ENCODE peak calls at places on chromosome 14, in seven cellular contexts. One of them, this sample, is unnamed.

GRCh38 chr14:80208426-80208950 is 2.8 kb downstream of the DIO2 start:
- DNase-seq in H54: no peak
- DNase-seq in HT1080: no peak
- DNase-seq in choroid plexus epithelial cell: no peak
- DNase-seq in NCI-H1105 treated with DMSO at 0.1 percent for 48 hours: no peak
- DNase-seq in T-helper 17 cell: no peak
- DNase-seq in GM18507: no peak
- DNase-seq in this sample: peak; percentile 27

GRCh38 chr14:31194095-31194494 is 13.5 kb downstream of the HECTD1 start:
- DNase-seq in choroid plexus epithelial cell: peak; percentile 37
- DNase-seq in GM18507: no peak
- DNase-seq in T-helper 17 cell: no peak
- DNase-seq in NCI-H1105 treated with DMSO at 0.1 percent for 48 hours: no peak
- DNase-seq in H54: no peak
- DNase-seq in HT1080: no peak
- DNase-seq in this sample: no peak

GRCh38 chr14:40204441-40205175 is 772.4 kb upstream of the FBXO33 start:
- DNase-seq in HT1080: no peak
- DNase-seq in GM18507: no peak
- DNase-seq in NCI-H1105 treated with DMSO at 0.1 percent for 48 hours: no peak
- DNase-seq in choroid plexus epithelial cell: no peak
- DNase-seq in T-helper 17 cell: no peak
- DNase-seq in H54: no peak
- DNase-seq in this sample: no peak

GRCh38 chr14:103495854-103496253 is 26.8 kb downstream of the CKB start:
- DNase-seq in choroid plexus epithelial cell: no peak
- DNase-seq in HT1080: no peak
- DNase-seq in H54: no peak
- DNase-seq in GM18507: no peak
- DNase-seq in NCI-H1105 treated with DMSO at 0.1 percent for 48 hours: no peak
- DNase-seq in T-helper 17 cell: no peak
- DNase-seq in this sample: no peak

GRCh38 chr14:25349269-25349668 is 299.3 kb upstream of the STXBP6 start:
- DNase-seq in choroid plexus epithelial cell: no peak
- DNase-seq in GM18507: no peak
- DNase-seq in T-helper 17 cell: no peak
- DNase-seq in NCI-H1105 treated with DMSO at 0.1 percent for 48 hours: no peak
- DNase-seq in HT1080: peak; percentile 13
- DNase-seq in H54: no peak
- DNase-seq in this sample: no peak

GRCh38 chr14:100474176-100474575 is 113.0 kb downstream of the BEGAIN start:
- DNase-seq in H54: no peak
- DNase-seq in NCI-H1105 treated with DMSO at 0.1 percent for 48 hours: peak; percentile 87
- DNase-seq in HT1080: no peak
- DNase-seq in GM18507: no peak
- DNase-seq in T-helper 17 cell: no peak
- DNase-seq in choroid plexus epithelial cell: no peak
- DNase-seq in this sample: no peak

GRCh38 chr14:59482471-59483331 is 1.5 kb downstream of the L3HYPDH start:
- DNase-seq in GM18507: no peak
- DNase-seq in NCI-H1105 treated with DMSO at 0.1 percent for 48 hours: peak; percentile 44
- DNase-seq in H54: peak; percentile 32
- DNase-seq in choroid plexus epithelial cell: peak; percentile 86
- DNase-seq in HT1080: peak; percentile 83
- DNase-seq in T-helper 17 cell: no peak
- DNase-seq in this sample: peak; percentile 88

GRCh38 chr14:89493877-89494634 is 77.0 kb upstream of the FOXN3 start:
- DNase-seq in NCI-H1105 treated with DMSO at 0.1 percent for 48 hours: no peak
- DNase-seq in HT1080: no peak
- DNase-seq in GM18507: peak; percentile 20
- DNase-seq in H54: no peak
- DNase-seq in choroid plexus epithelial cell: no peak
- DNase-seq in T-helper 17 cell: no peak
- DNase-seq in this sample: no peak

GRCh38 chr14:104267895-104268294 is 129.5 kb downstream of the KIF26A start:
- DNase-seq in HT1080: no peak
- DNase-seq in NCI-H1105 treated with DMSO at 0.1 percent for 48 hours: no peak
- DNase-seq in T-helper 17 cell: no peak
- DNase-seq in H54: no peak
- DNase-seq in GM18507: no peak
- DNase-seq in choroid plexus epithelial cell: no peak
- DNase-seq in this sample: no peak

GRCh38 chr14:33884916-33885315 is 66.0 kb downstream of the EGLN3 start:
- DNase-seq in T-helper 17 cell: no peak
- DNase-seq in HT1080: no peak
- DNase-seq in NCI-H1105 treated with DMSO at 0.1 percent for 48 hours: no peak
- DNase-seq in choroid plexus epithelial cell: no peak
- DNase-seq in H54: no peak
- DNase-seq in GM18507: no peak
- DNase-seq in this sample: no peak

GRCh38 chr14:22334275-22334577 is 254.8 kb downstream of the DAD1 start:
- DNase-seq in GM18507: no peak
- DNase-seq in HT1080: no peak
- DNase-seq in choroid plexus epithelial cell: no peak
- DNase-seq in NCI-H1105 treated with DMSO at 0.1 percent for 48 hours: no peak
- DNase-seq in H54: no peak
- DNase-seq in T-helper 17 cell: no peak
- DNase-seq in this sample: no peak

GRCh38 chr14:33676135-33676566 is 274.7 kb downstream of the EGLN3 start:
- DNase-seq in HT1080: peak; percentile 61
- DNase-seq in GM18507: peak; percentile 4
- DNase-seq in NCI-H1105 treated with DMSO at 0.1 percent for 48 hours: peak; percentile 35
- DNase-seq in H54: peak; percentile 35
- DNase-seq in choroid plexus epithelial cell: peak; percentile 81
- DNase-seq in T-helper 17 cell: no peak
- DNase-seq in this sample: peak; percentile 87

GRCh38 chr14:64953661-64954060 is 11.1 kb upstream of the GPX2 start:
- DNase-seq in choroid plexus epithelial cell: no peak
- DNase-seq in GM18507: no peak
- DNase-seq in H54: no peak
- DNase-seq in NCI-H1105 treated with DMSO at 0.1 percent for 48 hours: no peak
- DNase-seq in HT1080: no peak
- DNase-seq in T-helper 17 cell: no peak
- DNase-seq in this sample: no peak

GRCh38 chr14:86346818-86347384 is 817.0 kb downstream of the FLRT2 start:
- DNase-seq in HT1080: peak; percentile 6
- DNase-seq in GM18507: no peak
- DNase-seq in NCI-H1105 treated with DMSO at 0.1 percent for 48 hours: no peak
- DNase-seq in choroid plexus epithelial cell: no peak
- DNase-seq in T-helper 17 cell: no peak
- DNase-seq in H54: no peak
- DNase-seq in this sample: no peak

GRCh38 chr14:94677747-94678146 is 65.6 kb downstream of the SERPINA3 start:
- DNase-seq in H54: no peak
- DNase-seq in T-helper 17 cell: no peak
- DNase-seq in NCI-H1105 treated with DMSO at 0.1 percent for 48 hours: no peak
- DNase-seq in GM18507: no peak
- DNase-seq in HT1080: no peak
- DNase-seq in choroid plexus epithelial cell: no peak
- DNase-seq in this sample: no peak

GRCh38 chr14:60686865-60687264 is 37.3 kb downstream of the SIX4 start:
- DNase-seq in GM18507: no peak
- DNase-seq in H54: no peak
- DNase-seq in HT1080: no peak
- DNase-seq in NCI-H1105 treated with DMSO at 0.1 percent for 48 hours: no peak
- DNase-seq in choroid plexus epithelial cell: no peak
- DNase-seq in T-helper 17 cell: no peak
- DNase-seq in this sample: no peak

GRCh38 chr14:89455412-89455811 is 38.4 kb upstream of the FOXN3 start:
- DNase-seq in GM18507: no peak
- DNase-seq in choroid plexus epithelial cell: no peak
- DNase-seq in NCI-H1105 treated with DMSO at 0.1 percent for 48 hours: no peak
- DNase-seq in HT1080: no peak
- DNase-seq in H54: no peak
- DNase-seq in T-helper 17 cell: no peak
- DNase-seq in this sample: no peak

GRCh38 chr14:69149461-69150244 is 3.3 kb downstream of the DCAF5 start:
- DNase-seq in H54: no peak
- DNase-seq in HT1080: no peak
- DNase-seq in T-helper 17 cell: no peak
- DNase-seq in NCI-H1105 treated with DMSO at 0.1 percent for 48 hours: no peak
- DNase-seq in GM18507: no peak
- DNase-seq in choroid plexus epithelial cell: no peak
- DNase-seq in this sample: no peak

GRCh38 chr14:67644428-67644827 is 24.7 kb downstream of the ARG2 start:
- DNase-seq in GM18507: no peak
- DNase-seq in HT1080: no peak
- DNase-seq in T-helper 17 cell: no peak
- DNase-seq in NCI-H1105 treated with DMSO at 0.1 percent for 48 hours: no peak
- DNase-seq in choroid plexus epithelial cell: peak; percentile 67
- DNase-seq in H54: no peak
- DNase-seq in this sample: no peak

GRCh38 chr14:69845787-69846186 is 33.4 kb upstream of the SMOC1 start:
- DNase-seq in H54: no peak
- DNase-seq in choroid plexus epithelial cell: peak; percentile 13
- DNase-seq in NCI-H1105 treated with DMSO at 0.1 percent for 48 hours: no peak
- DNase-seq in GM18507: no peak
- DNase-seq in T-helper 17 cell: no peak
- DNase-seq in HT1080: peak; percentile 58
- DNase-seq in this sample: peak; percentile 70

GRCh38 chr14:74019743-74020142 is 594 bp downstream of the BBOF1 start:
- DNase-seq in GM18507: no peak
- DNase-seq in HT1080: no peak
- DNase-seq in NCI-H1105 treated with DMSO at 0.1 percent for 48 hours: no peak
- DNase-seq in H54: no peak
- DNase-seq in T-helper 17 cell: no peak
- DNase-seq in choroid plexus epithelial cell: peak; percentile 76
- DNase-seq in this sample: no peak

GRCh38 chr14:24982472-24983155 is 67.3 kb downstream of the STXBP6 start:
- DNase-seq in GM18507: no peak
- DNase-seq in choroid plexus epithelial cell: peak; percentile 88
- DNase-seq in H54: no peak
- DNase-seq in HT1080: peak; percentile 67
- DNase-seq in NCI-H1105 treated with DMSO at 0.1 percent for 48 hours: no peak
- DNase-seq in T-helper 17 cell: no peak
- DNase-seq in this sample: peak; percentile 93

GRCh38 chr14:52692248-52692962 is 3.0 kb downstream of the ERO1A start:
- DNase-seq in HT1080: no peak
- DNase-seq in NCI-H1105 treated with DMSO at 0.1 percent for 48 hours: no peak
- DNase-seq in T-helper 17 cell: no peak
- DNase-seq in choroid plexus epithelial cell: peak; percentile 57
- DNase-seq in GM18507: no peak
- DNase-seq in H54: no peak
- DNase-seq in this sample: no peak